ENCODE peak calls at places on chromosome 16, in four cellular contexts. K is heart right ventricle, X is heart left ventricle, H is fibroblast of lung. G is an unnamed sample. For H3K4me1, the result is how much of the 10 kb centered on the place peaks cover.

GRCh38 chr16:58670177-58670576 is 14.4 kb downstream of the SLC38A7 start:
- DNase-seq in K (no peak), X (no peak), H (no peak), G (no peak)

GRCh38 chr16:2928796-2929195 is 17.1 kb downstream of the FLYWCH1 start:
- DNase-seq in K (no peak), X (no peak), H (no peak), G (no peak)

GRCh38 chr16:82195917-82196494 is 26.0 kb upstream of the MPHOSPH6 start:
- DNase-seq in K (no peak), X (no peak), H (peak), G (no peak)

GRCh38 chr16:48435906-48436305 is 50.7 kb upstream of the SIAH1 start:
- DNase-seq in K (no peak), X (no peak), H (no peak), G (no peak)

GRCh38 chr16:11637320-11637719 is 30.9 kb upstream of the SNN start:
- DNase-seq in K (no peak), X (no peak), H (peak), G (no peak)

GRCh38 chr16:27406729-27407128 is 4.8 kb downstream of the IL21R start:
- DNase-seq in K (no peak), X (no peak), H (no peak), G (no peak)

GRCh38 chr16:71834291-71834690 is 11.5 kb upstream of the ATXN1L start:
- DNase-seq in K (no peak), X (no peak), H (no peak), G (no peak)

GRCh38 chr16:85064186-85064585 is 36.6 kb downstream of the KIAA0513 start:
- DNase-seq in K (no peak), X (no peak), H (no peak), G (no peak)

GRCh38 chr16:55443855-55444254 is 35.1 kb upstream of the MMP2 start:
- DNase-seq in K (no peak), X (no peak), H (no peak), G (no peak)

GRCh38 chr16:16120382-16121184 is 102.7 kb downstream of the ABCC6 start:
- DNase-seq in K (peak), X (peak), H (peak), G (no peak)

GRCh38 chr16:84583995-84584394 is 33.9 kb downstream of the COTL1 start:
- DNase-seq in K (no peak), X (no peak), H (no peak), G (no peak)

GRCh38 chr16:15672514-15673167 is 22.6 kb downstream of the NDE1 start:
- DNase-seq in K (peak), X (peak), H (peak), G (peak)

GRCh38 chr16:73527191-73527590 is 479.3 kb upstream of the ZFHX3 start:
- DNase-seq in K (no peak), X (no peak), H (no peak), G (no peak)

DNA sequence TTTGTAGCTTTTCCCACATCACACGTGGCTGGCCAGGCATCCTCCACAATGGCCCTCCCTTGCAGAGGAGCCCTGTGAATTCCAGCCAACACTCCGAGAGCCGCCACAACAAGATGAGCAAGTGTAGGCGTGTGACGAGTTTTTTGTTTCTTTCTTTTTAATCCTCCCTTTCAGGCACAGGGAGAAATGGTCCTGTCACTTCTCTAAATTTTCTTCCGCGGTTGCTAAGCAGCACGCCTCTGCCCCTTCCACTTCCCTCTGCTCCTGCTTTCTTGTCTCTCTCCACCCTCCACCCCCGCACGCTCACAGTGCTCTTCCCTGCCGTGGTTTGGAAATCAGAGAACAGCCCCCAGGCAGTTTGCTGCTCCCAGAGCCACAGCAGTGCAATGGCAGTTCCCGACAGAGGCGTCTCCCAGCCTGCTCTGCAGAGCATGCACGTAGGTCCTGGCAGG is 68.0 kb upstream of the MRTFB start:
- DNase-seq in K (peak), X (peak), H (peak), G (no peak)
- H3K27ac ChIP-seq in K (peak), X (peak), H (no peak), G (no peak)

GRCh38 chr16:89404561-89404960 is 85.8 kb downstream of the ANKRD11 start:
- DNase-seq in K (no peak), X (no peak), H (no peak), G (no peak)
- H3K4me1 ChIP-seq in K (under half), X (under half), H (under half), G (half or more)

DNA sequence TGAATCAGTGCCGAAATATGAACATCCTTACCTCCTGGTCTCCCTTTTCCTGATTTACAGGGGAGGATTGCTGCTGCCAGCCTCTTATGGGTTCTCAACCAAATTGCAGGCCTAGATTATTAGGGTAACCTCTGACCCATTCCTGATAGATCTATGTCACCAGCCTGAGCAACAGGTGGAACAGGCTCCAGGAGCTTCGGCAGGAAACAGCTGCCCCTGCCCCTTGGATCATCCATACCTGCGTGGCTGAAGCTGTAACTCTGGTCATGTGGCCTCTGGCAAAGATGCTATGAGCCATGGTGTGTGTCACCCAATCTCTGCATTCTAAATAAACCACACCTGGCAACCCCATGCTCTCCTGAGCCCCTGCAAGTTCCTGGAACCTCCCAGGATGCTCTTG is 18.4 kb upstream of the RBBP6 start:
- DNase-seq in K (no peak), X (no peak), H (no peak), G (no peak)
- H3K27ac ChIP-seq in K (no peak), X (no peak), H (no peak), G (no peak)

GRCh38 chr16:53094013-53094630 is 39.3 kb downstream of the CHD9 start:
- DNase-seq in K (peak), X (peak), H (no peak), G (no peak)
- H3K4me1 ChIP-seq in K (under half), X (half or more), H (under half), G (under half)

DNA sequence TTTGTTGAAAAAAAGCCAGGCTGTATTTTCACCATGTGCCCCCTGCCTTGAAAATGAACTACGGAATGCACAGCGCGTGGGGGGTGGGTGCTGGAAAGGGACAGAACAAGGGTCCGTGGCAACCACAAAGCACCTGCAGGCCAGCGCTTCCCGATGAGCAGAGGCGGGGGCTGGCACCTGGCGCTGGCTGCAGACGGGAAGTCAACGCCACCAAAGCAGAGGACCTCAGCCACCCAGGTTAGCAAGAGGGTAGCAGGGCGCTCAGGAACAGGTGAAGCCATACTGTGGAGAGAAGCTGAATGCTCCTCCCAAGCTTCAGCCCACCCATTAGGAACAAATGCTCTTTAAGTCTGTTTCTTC is 64.7 kb downstream of the KLHDC4 start:
- DNase-seq in K (no peak), X (no peak), H (no peak), G (peak)
- H3K27ac ChIP-seq in K (no peak), X (no peak), H (no peak), G (peak)

GRCh38 chr16:87652799-87653198 is 50.5 kb downstream of the JPH3 start:
- DNase-seq in K (no peak), X (no peak), H (no peak), G (no peak)
- H3K4me1 ChIP-seq in K (under half), X (under half), H (under half), G (under half)

DNA sequence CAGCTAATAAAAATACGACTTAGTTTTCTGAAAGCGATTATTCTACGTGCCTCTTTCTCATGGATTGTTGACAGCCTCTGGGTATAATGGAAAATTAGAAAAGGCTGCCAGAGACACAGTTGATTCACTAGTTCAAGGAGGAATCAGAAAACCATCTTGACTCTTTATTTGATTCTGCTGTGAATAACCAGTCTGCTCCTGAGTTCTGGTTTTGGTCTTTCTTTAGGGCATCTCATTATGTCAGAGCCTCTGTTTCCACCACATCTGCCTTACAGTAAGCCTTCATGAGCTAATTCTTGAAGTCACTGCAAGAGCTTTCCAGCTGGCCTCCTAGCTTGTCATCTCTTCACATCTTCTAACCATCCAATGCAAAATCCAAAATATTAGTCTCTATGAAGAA is 213.0 kb downstream of the CNTNAP4 start:
- DNase-seq in K (no peak), X (no peak), H (no peak), G (no peak)
- H3K27ac ChIP-seq in K (no peak), X (no peak), H (no peak), G (no peak)

GRCh38 chr16:14315683-14316320 is 244.7 kb downstream of the MRTFB start:
- DNase-seq in K (no peak), X (no peak), H (no peak), G (no peak)
- H3K4me1 ChIP-seq in K (under half), X (under half), H (under half), G (under half)

G was measured in naive thymus-derived CD4-positive, alpha-beta T cell.